ENCODE peak calls at places on chromosomes 6 and 20, in seven cellular contexts. One of them, this sample, is unnamed.

GRCh38 chr6:147579667-147580066 is 71.2 kb downstream of the SAMD5 start:
- DNase-seq in dermis microvascular lymphatic vessel endothelial cell: no peak
- DNase-seq in aorta: no peak
- DNase-seq in T follicular helper cell: no peak
- DNase-seq in omental fat pad: no peak
- DNase-seq in fibroblast of pulmonary artery: no peak
- DNase-seq in Daoy: no peak
- DNase-seq in this sample: no peak

GRCh38 chr6:38776515-38776914 is 61.4 kb downstream of the DNAH8 start:
- DNase-seq in fibroblast of pulmonary artery: no peak
- DNase-seq in T follicular helper cell: no peak
- DNase-seq in dermis microvascular lymphatic vessel endothelial cell: no peak
- DNase-seq in omental fat pad: no peak
- DNase-seq in Daoy: peak; percentile 59
- DNase-seq in aorta: no peak
- DNase-seq in this sample: peak; percentile 48

GRCh38 chr6:104600659-104600971 is 259.1 kb downstream of the HACE1 start:
- DNase-seq in omental fat pad: no peak
- DNase-seq in T follicular helper cell: no peak
- DNase-seq in dermis microvascular lymphatic vessel endothelial cell: no peak
- DNase-seq in aorta: no peak
- DNase-seq in Daoy: no peak
- DNase-seq in fibroblast of pulmonary artery: no peak
- DNase-seq in this sample: no peak

GRCh38 chr20:20448891-20449290 is 81.0 kb downstream of the INSM1 start:
- DNase-seq in T follicular helper cell: no peak
- DNase-seq in dermis microvascular lymphatic vessel endothelial cell: no peak
- DNase-seq in aorta: no peak
- DNase-seq in Daoy: no peak
- DNase-seq in omental fat pad: no peak
- DNase-seq in fibroblast of pulmonary artery: no peak
- DNase-seq in this sample: no peak

GRCh38 chr6:85015396-85015990 is 251.1 kb upstream of the TBX18 start:
- DNase-seq in Daoy: peak; percentile 81
- DNase-seq in dermis microvascular lymphatic vessel endothelial cell: peak; percentile 65
- DNase-seq in omental fat pad: no peak
- DNase-seq in fibroblast of pulmonary artery: peak; percentile 88
- DNase-seq in T follicular helper cell: no peak
- DNase-seq in aorta: peak; percentile 60
- DNase-seq in this sample: peak; percentile 0

GRCh38 chr20:17227199-17227535 is 327 bp downstream of the PCSK2 start:
- DNase-seq in Daoy: no peak
- DNase-seq in omental fat pad: no peak
- DNase-seq in fibroblast of pulmonary artery: no peak
- DNase-seq in T follicular helper cell: no peak
- DNase-seq in dermis microvascular lymphatic vessel endothelial cell: no peak
- DNase-seq in aorta: no peak
- DNase-seq in this sample: no peak

GRCh38 chr6:10303806-10304520 is 110.9 kb downstream of the TFAP2A start:
- DNase-seq in aorta: no peak
- DNase-seq in dermis microvascular lymphatic vessel endothelial cell: no peak
- DNase-seq in omental fat pad: no peak
- DNase-seq in T follicular helper cell: no peak
- DNase-seq in Daoy: peak; percentile 57
- DNase-seq in fibroblast of pulmonary artery: no peak
- DNase-seq in this sample: no peak

GRCh38 chr20:1334761-1335160 is 5.8 kb upstream of the SDCBP2 start:
- DNase-seq in aorta: no peak
- DNase-seq in fibroblast of pulmonary artery: no peak
- DNase-seq in dermis microvascular lymphatic vessel endothelial cell: no peak
- DNase-seq in Daoy: no peak
- DNase-seq in omental fat pad: no peak
- DNase-seq in T follicular helper cell: no peak
- DNase-seq in this sample: no peak

GRCh38 chr6:8225113-8225512 is 122.8 kb upstream of the EEF1E1 start:
- DNase-seq in T follicular helper cell: no peak
- DNase-seq in Daoy: no peak
- DNase-seq in dermis microvascular lymphatic vessel endothelial cell: no peak
- DNase-seq in aorta: no peak
- DNase-seq in fibroblast of pulmonary artery: no peak
- DNase-seq in omental fat pad: no peak
- DNase-seq in this sample: no peak

GRCh38 chr6:53517021-53517420 is 27.9 kb downstream of the GCLC start:
- DNase-seq in aorta: no peak
- DNase-seq in dermis microvascular lymphatic vessel endothelial cell: no peak
- DNase-seq in T follicular helper cell: no peak
- DNase-seq in omental fat pad: no peak
- DNase-seq in fibroblast of pulmonary artery: peak; percentile 12
- DNase-seq in Daoy: peak; percentile 42
- DNase-seq in this sample: no peak

GRCh38 chr6:111774346-111774703 is 98.9 kb downstream of the FYN start:
- DNase-seq in omental fat pad: no peak
- DNase-seq in fibroblast of pulmonary artery: peak; percentile 44
- DNase-seq in Daoy: no peak
- DNase-seq in T follicular helper cell: no peak
- DNase-seq in aorta: no peak
- DNase-seq in dermis microvascular lymphatic vessel endothelial cell: no peak
- DNase-seq in this sample: no peak

GRCh38 chr6:159169557-159170332 is 545 bp downstream of the FNDC1 start:
- DNase-seq in omental fat pad: no peak
- DNase-seq in Daoy: peak; percentile 81
- DNase-seq in dermis microvascular lymphatic vessel endothelial cell: no peak
- DNase-seq in aorta: peak; percentile 66
- DNase-seq in fibroblast of pulmonary artery: peak; percentile 29
- DNase-seq in T follicular helper cell: no peak
- DNase-seq in this sample: no peak

GRCh38 chr20:37360515-37361115 is 14.7 kb downstream of the SRC start:
- DNase-seq in Daoy: no peak
- DNase-seq in omental fat pad: no peak
- DNase-seq in dermis microvascular lymphatic vessel endothelial cell: no peak
- DNase-seq in aorta: no peak
- DNase-seq in fibroblast of pulmonary artery: no peak
- DNase-seq in T follicular helper cell: no peak
- DNase-seq in this sample: no peak

GRCh38 chr6:161644521-161644920 is 370.7 kb upstream of the AGPAT4 start:
- DNase-seq in omental fat pad: no peak
- DNase-seq in dermis microvascular lymphatic vessel endothelial cell: no peak
- DNase-seq in Daoy: no peak
- DNase-seq in aorta: no peak
- DNase-seq in T follicular helper cell: no peak
- DNase-seq in fibroblast of pulmonary artery: no peak
- DNase-seq in this sample: no peak

GRCh38 chr20:1569417-1569861 is 11.9 kb upstream of the SIRPD start:
- DNase-seq in T follicular helper cell: no peak
- DNase-seq in dermis microvascular lymphatic vessel endothelial cell: no peak
- DNase-seq in Daoy: no peak
- DNase-seq in aorta: peak; percentile 54
- DNase-seq in omental fat pad: no peak
- DNase-seq in fibroblast of pulmonary artery: peak; percentile 27
- DNase-seq in this sample: peak; percentile 93

GRCh38 chr6:119620846-119621570 is 271.4 kb upstream of the MAN1A1 start:
- DNase-seq in fibroblast of pulmonary artery: peak; percentile 77
- DNase-seq in aorta: no peak
- DNase-seq in omental fat pad: no peak
- DNase-seq in dermis microvascular lymphatic vessel endothelial cell: no peak
- DNase-seq in Daoy: peak; percentile 77
- DNase-seq in T follicular helper cell: no peak
- DNase-seq in this sample: peak; percentile 45

This sample was measured in epithelial cell of prostate.